ENCODE peak calls at places on chromosome 4, in ten cellular contexts. O is HCT116; Q is vagina; S is K562; U is A549; J is psoas muscle; Y is CD8-positive, alpha-beta memory T cell; A is brain microvascular endothelial cell; Z is right atrium auricular region; C is Karpas-422. H is an unnamed sample.

GRCh38 chr4:16125571-16126445 is 42.0 kb upstream of the PROM1 start:
- DNase-seq in O (no peak), Q (no peak), S (no peak), U (no peak), J (no peak), Y (no peak), A (no peak), Z (no peak), C (no peak), H (no peak)

GRCh38 chr4:85901500-85901899 is 426.6 kb downstream of the ARHGAP24 start:
- DNase-seq in O (no peak), Q (no peak), S (no peak), U (no peak), J (no peak), Y (no peak), A (no peak), Z (no peak), C (no peak), H (no peak)

GRCh38 chr4:73411731-73412414 is 7.8 kb downstream of the ALB start:
- DNase-seq in O (no peak), Q (no peak), S (no peak), U (no peak), J (no peak), Y (no peak), A (no peak), Z (no peak), C (no peak), H (no peak)

GRCh38 chr4:74284074-74284473 is 24.2 kb upstream of the EPGN start:
- DNase-seq in O (peak; percentile 22), Q (no peak), S (no peak), U (no peak), J (no peak), Y (no peak), A (no peak), Z (no peak), C (no peak), H (no peak)

GRCh38 chr4:25379591-25379990 is 2.5 kb downstream of the ANAPC4 start:
- DNase-seq in O (no peak), Q (no peak), S (peak; percentile 16), U (no peak), J (no peak), Y (no peak), A (no peak), Z (no peak), C (no peak), H (no peak)

GRCh38 chr4:158741622-158742021 is 18.4 kb upstream of the PPID start:
- DNase-seq in O (no peak), Q (no peak), S (no peak), U (no peak), J (no peak), Y (no peak), A (no peak), Z (no peak), C (no peak), H (no peak)

GRCh38 chr4:99861120-99861905 is 32.9 kb downstream of the LAMTOR3 start:
- DNase-seq in O (no peak), Q (no peak), S (no peak), U (no peak), J (no peak), Y (no peak), A (no peak), Z (no peak), C (no peak), H (peak; percentile 93)

GRCh38 chr4:72205298-72205697 is 173.5 kb downstream of the NPFFR2 start:
- DNase-seq in O (no peak), Q (no peak), S (no peak), U (no peak), J (no peak), Y (no peak), A (no peak), Z (no peak), C (no peak), H (no peak)

GRCh38 chr4:96713271-96713670 is 873.4 kb downstream of the PDHA2 start:
- DNase-seq in O (no peak), Q (no peak), S (no peak), U (no peak), J (no peak), Y (no peak), A (no peak), Z (no peak), C (no peak), H (no peak)

GRCh38 chr4:117949621-117950020 is 84.7 kb upstream of the NDST3 start:
- DNase-seq in O (no peak), Q (no peak), S (no peak), U (no peak), J (no peak), Y (no peak), A (no peak), Z (no peak), C (no peak), H (no peak)

GRCh38 chr4:174591243-174592021 is 69.1 kb upstream of the HPGD start:
- DNase-seq in O (no peak), Q (no peak), S (no peak), U (no peak), J (no peak), Y (no peak), A (no peak), Z (no peak), C (no peak), H (no peak)

GRCh38 chr4:156295676-156296075 is 342.0 kb upstream of the CTSO start:
- DNase-seq in O (no peak), Q (no peak), S (no peak), U (no peak), J (no peak), Y (no peak), A (no peak), Z (no peak), C (no peak), H (no peak)

GRCh38 chr4:168124008-168124641 is 31.8 kb downstream of the ANXA10 start:
- DNase-seq in O (no peak), Q (no peak), S (no peak), U (no peak), J (no peak), Y (no peak), A (peak; percentile 40), Z (no peak), C (no peak), H (no peak)

DNA sequence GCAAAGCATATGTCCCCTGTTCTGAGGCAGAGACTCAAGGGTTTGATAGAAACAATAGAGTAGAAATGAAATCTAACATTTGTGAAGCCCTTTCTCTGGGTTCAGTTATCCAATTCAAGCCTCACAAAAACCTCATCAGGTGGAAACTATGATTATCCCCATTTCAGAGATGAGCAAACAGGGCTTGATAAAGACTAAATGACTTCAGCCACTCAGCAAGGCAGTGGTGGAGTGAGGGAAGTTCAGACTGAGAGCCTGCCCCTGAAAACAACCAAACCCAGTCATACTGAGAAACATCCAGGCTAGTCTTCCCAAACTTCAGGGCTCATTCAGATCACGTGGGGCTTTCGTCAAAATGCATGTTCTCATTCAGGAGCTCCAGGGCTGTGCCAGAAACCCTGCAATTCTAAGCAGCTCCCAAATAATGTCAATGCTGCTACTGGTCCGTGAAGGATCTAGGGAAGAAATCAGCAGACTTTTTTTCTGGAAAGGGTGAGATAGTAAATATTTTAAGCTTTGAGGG is 109.6 kb upstream of the KIT start:
- DNase-seq in O (no peak), Q (no peak), S (no peak), U (no peak), J (no peak), Y (no peak), A (no peak), Z (no peak), C (no peak), H (no peak)
- H3K27ac ChIP-seq in O (no peak overlapping the region), Q (no peak overlapping the region), S (no peak overlapping the region), U (no peak overlapping the region), J (no peak overlapping the region), Y (no peak overlapping the region), A (no peak overlapping the region), Z (no peak overlapping the region), C (no peak overlapping the region), H (peak overlapping the region; percentile 59)

DNA sequence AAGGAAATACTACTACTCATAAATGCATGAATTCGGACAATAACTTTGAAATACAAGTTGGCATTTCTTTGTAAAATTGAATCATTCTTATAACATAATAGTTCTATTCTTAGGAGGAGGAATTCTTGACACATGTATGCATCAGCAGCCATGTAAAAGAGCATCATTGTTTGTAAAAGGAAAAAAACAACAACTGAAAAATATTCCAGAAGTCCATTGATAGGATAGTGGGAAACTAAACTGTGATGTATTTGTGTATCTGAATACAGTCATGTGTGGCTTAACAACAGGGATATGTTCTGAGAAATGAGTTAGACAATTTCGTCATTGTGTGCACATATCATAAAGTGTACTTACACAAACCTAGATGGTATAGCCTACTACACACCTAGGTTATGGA is 102.0 kb upstream of the SH3RF1 start:
- DNase-seq in O (no peak), Q (no peak), S (no peak), U (no peak), J (no peak), Y (no peak), A (no peak), Z (no peak), C (no peak), H (no peak)
- H3K27ac ChIP-seq in O (no peak overlapping the region), Q (no peak overlapping the region), S (no peak overlapping the region), U (no peak overlapping the region), J (no peak overlapping the region), Y (no peak overlapping the region), A (no peak overlapping the region), Z (no peak overlapping the region), C (no peak overlapping the region), H (no peak overlapping the region)

DNA sequence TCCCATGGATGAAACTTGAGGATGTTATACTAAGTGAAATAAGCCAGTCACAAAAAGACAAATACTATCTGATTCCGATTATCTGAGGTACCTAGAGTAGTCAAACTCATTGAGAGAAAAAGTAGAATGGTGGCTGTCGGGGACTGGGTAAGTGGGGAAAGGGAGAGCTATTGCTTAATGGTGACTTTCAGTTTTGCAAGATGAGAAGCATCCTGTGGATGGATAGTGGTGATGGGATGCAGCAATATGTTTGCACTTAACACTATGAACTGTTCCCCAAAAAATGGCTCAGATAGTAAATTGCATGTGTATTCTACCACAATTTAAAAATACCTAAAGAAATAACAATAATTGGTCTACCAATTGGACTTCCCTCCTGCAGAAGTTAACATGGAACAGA is 181.5 kb downstream of the SHROOM3 start:
- DNase-seq in O (no peak), Q (no peak), S (no peak), U (no peak), J (no peak), Y (no peak), A (no peak), Z (no peak), C (no peak), H (no peak)
- H3K27ac ChIP-seq in O (no peak overlapping the region), Q (no peak overlapping the region), S (no peak overlapping the region), U (no peak overlapping the region), J (no peak overlapping the region), Y (no peak overlapping the region), A (no peak overlapping the region), Z (no peak overlapping the region), C (no peak overlapping the region), H (no peak overlapping the region)

GRCh38 chr4:22052076-22052475 is 103.5 kb upstream of the KCNIP4 start:
- DNase-seq in O (no peak), Q (no peak), S (no peak), U (no peak), J (no peak), Y (no peak), A (no peak), Z (no peak), C (no peak), H (no peak)

DNA sequence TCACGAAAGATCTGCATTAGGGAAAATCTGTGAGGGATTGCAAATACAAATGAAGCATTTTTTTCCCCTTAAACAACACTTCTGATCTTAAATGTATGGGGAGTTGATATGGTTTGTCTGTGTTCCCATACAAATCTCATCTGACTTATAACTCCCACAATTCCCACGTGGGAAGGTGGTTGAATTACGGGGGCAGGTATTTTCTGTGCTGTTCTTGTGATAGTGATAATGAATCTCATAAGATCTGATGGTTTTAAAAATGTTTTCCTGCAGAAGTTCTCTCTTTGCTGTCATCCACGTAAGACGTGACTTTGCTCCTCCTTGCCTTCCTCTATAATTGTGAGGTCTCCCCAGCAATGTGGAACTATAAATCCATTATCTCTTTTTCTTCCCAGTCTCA is 107.4 kb upstream of the KCNIP4 start:
- DNase-seq in O (no peak), Q (no peak), S (no peak), U (no peak), J (no peak), Y (no peak), A (no peak), Z (no peak), C (no peak), H (no peak)
- H3K27ac ChIP-seq in O (no peak overlapping the region), Q (no peak overlapping the region), S (no peak overlapping the region), U (no peak overlapping the region), J (no peak overlapping the region), Y (no peak overlapping the region), A (no peak overlapping the region), Z (no peak overlapping the region), C (no peak overlapping the region), H (no peak overlapping the region)

H was measured in MM.1S.